ENCODE peak calls at places on chromosomes 11 and 22, in six cellular contexts. T is bronchial epithelial cell; F is BE2C; W is heart left ventricle; I is cardiac fibroblast; Y is CD8-positive, alpha-beta T cell. B is an unnamed sample.

GRCh38 chr11:36452231-36452630 is 57.8 kb downstream of the TRAF6 start:
- DNase-seq in T (no peak), W (no peak), Y (no peak), I (peak), F (no peak), B (peak)

GRCh38 chr11:9397746-9398680 is 13.6 kb downstream of the IPO7 start:
- DNase-seq in I (no peak), W (no peak), Y (no peak), F (no peak), T (no peak), B (no peak)

GRCh38 chr22:25154686-25154999 is 45.0 kb upstream of the CRYBB3 start:
- DNase-seq in I (no peak), Y (no peak), W (no peak), T (no peak), F (no peak), B (no peak)

GRCh38 chr22:20243545-20244249 is 24.4 kb downstream of the RTN4R start:
- DNase-seq in F (peak), Y (peak), W (peak), T (peak), I (peak), B (peak)

GRCh38 chr11:19970944-19971343 is 189.3 kb downstream of the DBX1 start:
- DNase-seq in F (no peak), W (no peak), T (no peak), I (no peak), Y (no peak), B (no peak)

GRCh38 chr11:68508425-68508824 is 47.9 kb downstream of the PPP6R3 start:
- DNase-seq in W (no peak), T (no peak), I (no peak), Y (no peak), F (no peak), B (peak)

GRCh38 chr22:46587067-46587471 is 33.1 kb upstream of the GRAMD4 start:
- DNase-seq in F (no peak), I (no peak), W (no peak), Y (no peak), T (no peak), B (no peak)

GRCh38 chr11:3916962-3917361 is 61.5 kb downstream of the STIM1 start:
- DNase-seq in T (peak), W (no peak), I (no peak), F (no peak), Y (no peak), B (no peak)

GRCh38 chr11:63567044-63567840 is 4.1 kb upstream of the PLAAT2 start:
- DNase-seq in W (peak), I (peak), Y (peak), F (no peak), T (peak), B (peak)

GRCh38 chr11:77107950-77108349 is 5.3 kb downstream of the OMP start:
- DNase-seq in T (peak), F (no peak), I (peak), W (no peak), Y (no peak), B (peak)

GRCh38 chr22:33918676-33919590 is 1.3 kb downstream of the LARGE1 start:
- DNase-seq in W (no peak), F (no peak), I (peak), Y (no peak), T (peak), B (no peak)

GRCh38 chr22:40334060-40334459 is 12.2 kb upstream of the ADSL start:
- DNase-seq in W (no peak), Y (no peak), F (no peak), T (no peak), I (no peak), B (no peak)

GRCh38 chr11:12539570-12539969 is 134.7 kb upstream of the TEAD1 start:
- DNase-seq in T (peak), W (no peak), I (peak), F (no peak), Y (no peak), B (peak)

GRCh38 chr11:44899959-44900358 is 50.7 kb downstream of the TP53I11 start:
- DNase-seq in T (peak), Y (no peak), W (no peak), I (peak), F (peak), B (peak)

GRCh38 chr11:71182791-71183556 is 69.4 kb downstream of the SHANK2 start:
- DNase-seq in W (no peak), I (no peak), T (peak), Y (no peak), F (no peak), B (no peak)

GRCh38 chr11:279966-280761 is 2.0 kb downstream of the NLRP6 start:
- DNase-seq in T (no peak), I (peak), Y (no peak), F (no peak), W (no peak), B (peak)

GRCh38 chr22:41532908-41533825 is 11.1 kb downstream of the POLR3H start:
- DNase-seq in I (peak), F (peak), W (peak), T (peak), Y (peak), B (peak)

GRCh38 chr11:3208272-3208671 is 10.3 kb downstream of the MRGPRG start:
- DNase-seq in T (no peak), I (no peak), F (no peak), Y (no peak), W (no peak), B (no peak)

GRCh38 chr22:33653525-33654063 is 266.7 kb downstream of the LARGE1 start:
- DNase-seq in Y (no peak), I (no peak), T (no peak), F (no peak), W (no peak), B (no peak)

GRCh38 chr22:49527611-49528419 is 299.9 kb downstream of the BRD1 start:
- DNase-seq in I (no peak), F (no peak), T (no peak), W (no peak), Y (no peak), B (no peak)

GRCh38 chr22:46660604-46661201 is 40.5 kb downstream of the GRAMD4 start:
- DNase-seq in I (no peak), Y (no peak), W (no peak), T (no peak), F (peak), B (no peak)

GRCh38 chr11:19785265-19785664 is 72.6 kb downstream of the NAV2 start:
- DNase-seq in W (no peak), I (no peak), Y (no peak), F (no peak), T (no peak), B (no peak)

GRCh38 chr22:42343136-42343484 is 72.7 kb upstream of the TCF20 start:
- DNase-seq in I (no peak), W (no peak), F (peak), T (no peak), Y (no peak), B (no peak)

GRCh38 chr11:132028380-132029240 is 658.2 kb downstream of the NTM start:
- DNase-seq in T (peak), F (no peak), Y (no peak), I (no peak), W (peak), B (peak)

GRCh38 chr11:13984616-13985474 is 22.3 kb downstream of the SPON1 start:
- DNase-seq in Y (no peak), I (peak), W (no peak), T (peak), F (no peak), B (peak)

GRCh38 chr22:48800036-48800885 is 1027.4 kb downstream of the BRD1 start:
- DNase-seq in Y (no peak), F (no peak), W (no peak), I (no peak), T (no peak), B (no peak)

GRCh38 chr11:122422707-122423106 is 232.8 kb upstream of the UBASH3B start:
- DNase-seq in F (no peak), Y (no peak), W (no peak), I (peak), T (peak), B (peak)

GRCh38 chr11:69648679-69649575 is 8.0 kb downstream of the CCND1 start:
- DNase-seq in W (no peak), Y (no peak), T (no peak), F (no peak), I (no peak), B (no peak)

GRCh38 chr11:15852179-15852578 is 504.2 kb downstream of the SOX6 start:
- DNase-seq in I (no peak), T (peak), F (peak), Y (no peak), W (peak), B (peak)

GRCh38 chr11:126355926-126356897 is 726 bp downstream of the ST3GAL4 start:
- DNase-seq in I (no peak), T (no peak), F (no peak), Y (no peak), W (peak), B (no peak)

GRCh38 chr11:68560216-68560615 is 99.7 kb downstream of the PPP6R3 start:
- DNase-seq in I (no peak), Y (no peak), T (no peak), F (no peak), W (no peak), B (no peak)

GRCh38 chr11:62926669-62927455 is 5.7 kb upstream of the CHRM1 start:
- DNase-seq in I (no peak), Y (no peak), F (no peak), W (no peak), T (no peak), B (no peak)

GRCh38 chr11:84819561-84819960 is 807.6 kb downstream of the DLG2 start:
- DNase-seq in Y (no peak), F (no peak), T (no peak), W (no peak), I (peak), B (no peak)

GRCh38 chr11:121928597-121929580 is 187.1 kb downstream of the BLID start:
- DNase-seq in T (no peak), Y (no peak), W (no peak), I (no peak), F (no peak), B (no peak)

GRCh38 chr11:2139118-2139490 is at the start of gene IGF2:
- DNase-seq in F (peak), W (no peak), I (peak), T (no peak), Y (no peak), B (no peak)

GRCh38 chr11:2138075-2138435 is 1.1 kb downstream of the IGF2 start:
- DNase-seq in T (no peak), W (peak), F (no peak), Y (no peak), I (no peak), B (no peak)

GRCh38 chr11:2139691-2140337 is 625 bp upstream of the IGF2 start:
- DNase-seq in T (no peak), W (no peak), I (no peak), Y (no peak), F (peak), B (no peak)

GRCh38 chr11:2137202-2138071 is 1.8 kb downstream of the IGF2 start:
- DNase-seq in Y (no peak), W (peak), F (peak), I (peak), T (peak), B (peak)

DNA sequence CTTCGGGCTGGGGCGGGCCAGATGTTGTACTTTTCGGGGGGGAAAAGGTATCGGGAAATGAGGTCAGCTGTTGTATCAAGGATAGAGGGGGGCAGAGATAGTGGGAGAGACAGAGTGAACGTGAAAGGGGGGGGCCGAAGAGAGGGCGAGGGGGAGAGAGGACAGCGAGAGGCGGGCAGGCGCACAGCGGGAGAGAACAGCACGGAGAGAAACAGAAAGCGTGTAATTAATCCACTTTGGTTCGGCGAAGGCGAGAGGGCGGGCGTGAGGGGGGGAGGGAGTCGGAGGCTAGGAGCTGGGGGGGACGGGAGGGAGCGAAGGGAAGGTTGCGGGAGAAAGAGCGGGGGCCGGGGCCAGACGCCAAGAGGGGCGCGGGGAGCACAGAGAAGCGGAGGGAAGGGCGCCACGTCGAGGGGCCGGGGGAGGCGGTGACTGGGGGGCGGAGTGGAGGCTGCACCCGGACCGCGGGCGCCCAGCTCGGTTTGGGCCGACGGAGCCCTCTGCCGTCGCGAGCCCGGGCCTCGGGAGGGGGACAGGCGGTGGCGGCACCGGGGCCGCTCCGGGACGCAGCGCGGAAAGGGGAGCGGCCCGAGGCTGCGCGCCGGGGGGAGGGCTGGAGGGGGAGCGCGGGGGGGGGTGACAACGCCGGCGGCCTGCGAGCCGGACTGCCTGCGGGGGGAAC is 612 bp downstream of the IGF2 start:
- DNase-seq in W (no peak), Y (no peak), T (no peak), F (no peak), I (peak), B (no peak)
- H3K4me3 ChIP-seq in W (peak), Y (peak), T (peak), F (peak), I (peak), B (peak)

GRCh38 chr11:116194156-116194904 is 578.5 kb downstream of the BUD13 start:
- DNase-seq in W (no peak), I (no peak), F (no peak), T (no peak), Y (no peak), B (no peak)

GRCh38 chr11:116190206-116190605 is 582.6 kb downstream of the BUD13 start:
- DNase-seq in W (no peak), T (no peak), F (no peak), I (no peak), Y (no peak), B (no peak)

GRCh38 chr11:116192509-116193206 is 580.1 kb downstream of the BUD13 start:
- DNase-seq in T (no peak), W (no peak), Y (no peak), I (no peak), F (peak), B (no peak)

GRCh38 chr11:116190861-116191260 is 581.9 kb downstream of the BUD13 start:
- DNase-seq in T (no peak), W (no peak), F (no peak), I (no peak), Y (no peak), B (no peak)

GRCh38 chr11:116193321-116194114 is 579.3 kb downstream of the BUD13 start:
- DNase-seq in I (peak), T (peak), Y (no peak), F (peak), W (peak), B (peak)
- TF ChIP-seq CTCF in I (peak), T (peak), Y (no peak), F (peak), W (no peak), B (peak)

DNA sequence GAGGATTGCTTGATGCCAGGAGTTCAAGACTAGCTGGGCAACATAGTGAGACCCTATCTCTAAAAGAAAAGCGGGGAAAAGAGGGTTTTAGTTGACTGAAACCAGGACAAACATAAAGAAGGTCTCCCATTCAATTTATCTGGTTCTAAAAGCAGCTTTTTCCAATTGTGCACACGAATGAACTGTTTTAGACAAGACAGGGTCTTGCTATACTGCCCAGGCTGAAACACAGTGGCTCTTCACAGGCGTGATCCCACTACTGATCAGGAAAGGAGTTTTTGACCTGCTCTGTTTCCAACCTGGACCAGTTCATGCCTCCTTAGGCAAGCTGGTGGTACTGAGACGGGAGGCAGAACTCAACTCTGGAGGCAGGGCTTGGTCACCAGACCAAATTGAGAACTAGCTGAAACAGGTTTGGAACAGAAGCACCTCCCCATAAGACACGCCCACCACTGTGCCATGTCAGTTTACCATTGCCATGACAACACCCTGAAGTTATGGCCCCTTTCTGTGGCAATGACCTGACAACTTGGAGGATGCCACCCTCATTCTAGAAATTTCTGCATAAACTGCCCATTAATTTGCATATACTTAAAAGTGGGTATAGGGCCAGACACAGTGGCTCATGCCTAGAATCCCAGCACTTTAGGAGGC is 2.7 kb upstream of the NUCB2 start:
- DNase-seq in F (no peak), W (no peak), T (peak), I (no peak), Y (no peak), B (no peak)
- H3K4me3 ChIP-seq in F (no peak), W (no peak), T (no peak), I (no peak), Y (no peak), B (no peak)

GRCh38 chr11:8167796-8168195 is 1.0 kb downstream of the RIC3 start:
- DNase-seq in W (no peak), I (peak), Y (no peak), T (peak), F (no peak), B (peak)

DNA sequence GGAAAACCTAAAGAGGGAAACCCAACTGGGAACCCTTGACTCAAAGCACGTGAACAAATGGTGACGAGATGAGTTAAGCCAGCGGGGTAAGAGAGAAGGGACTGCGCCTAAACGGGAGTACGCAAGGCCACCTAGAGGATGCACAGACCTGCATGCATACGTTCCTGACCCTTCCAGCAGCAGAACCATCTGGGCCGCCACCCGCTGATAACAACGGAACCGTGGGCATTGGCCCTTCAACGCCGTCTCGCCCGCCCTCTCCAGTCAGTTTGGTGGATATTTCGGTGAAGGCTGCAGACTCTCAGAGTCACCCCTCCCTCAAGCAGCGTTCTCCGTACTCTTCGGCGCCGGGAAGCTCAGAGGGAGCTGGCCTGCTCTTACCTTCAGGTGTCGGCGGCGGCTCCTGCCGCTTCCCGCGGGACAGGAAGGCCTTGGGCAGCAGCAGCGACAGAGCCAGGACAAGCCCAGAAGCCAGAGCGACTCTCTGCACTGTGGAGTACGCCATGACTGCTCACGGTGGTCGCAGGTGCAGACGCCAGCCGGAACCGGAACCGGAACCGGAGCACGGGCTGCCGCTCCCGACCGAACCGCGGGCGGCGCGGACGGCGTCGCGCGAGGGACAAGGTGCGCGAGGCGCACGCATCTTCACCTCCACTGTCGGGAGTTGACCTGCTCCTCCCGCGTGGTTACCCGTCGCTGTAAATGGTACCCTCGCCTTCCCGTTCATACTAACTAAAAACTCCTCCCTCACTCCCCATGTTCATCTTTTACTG is at the start of gene RIC3:
- DNase-seq in Y (peak), I (no peak), T (no peak), W (peak), F (peak), B (no peak)
- TF ChIP-seq CTCF in Y (no peak), I (no peak), T (no peak), W (no peak), F (peak), B (no peak)

GRCh38 chr22:24145446-24146189 is 35.7 kb upstream of the SUSD2 start:
- DNase-seq in W (peak), I (no peak), F (no peak), T (no peak), Y (no peak), B (no peak)
- H3K4me3 ChIP-seq in W (no peak), I (no peak), F (no peak), T (no peak), Y (no peak), B (no peak)

GRCh38 chr22:26797910-26798309 is 140.5 kb downstream of the MIAT start:
- DNase-seq in T (no peak), W (no peak), I (no peak), Y (no peak), F (no peak), B (no peak)
- TF ChIP-seq CTCF in T (no peak), W (no peak), I (no peak), Y (no peak), F (peak), B (no peak)

GRCh38 chr11:118927554-118928107 is 1.9 kb upstream of the BCL9L start:
- DNase-seq in F (no peak), T (no peak), I (no peak), W (no peak), Y (no peak), B (no peak)
- H3K4me3 ChIP-seq in F (peak), T (peak), I (peak), W (peak), Y (no peak), B (no peak)

GRCh38 chr11:133836076-133836548 is 9.2 kb downstream of the SPATA19 start:
- DNase-seq in I (no peak), W (no peak), Y (no peak), T (no peak), F (no peak), B (no peak)
- TF ChIP-seq CTCF in I (no peak), W (no peak), Y (no peak), T (no peak), F (no peak), B (no peak)

GRCh38 chr22:38068641-38069371 is 11.6 kb downstream of the PICK1 start:
- DNase-seq in I (no peak), F (no peak), W (no peak), Y (no peak), T (no peak), B (no peak)
- H3K4me3 ChIP-seq in I (no peak), F (no peak), W (peak), Y (no peak), T (no peak), B (no peak)